ENCODE peak calls at places on chromosome 18, in six cellular contexts. One of them, this sample, is unnamed.

GRCh38 chr18:65754121-65754520 is 3.3 kb downstream of the CDH7 start:
- DNase-seq in HepG2: no peak
- DNase-seq in SK-N-SH: no peak
- DNase-seq in HCT116: no peak
- DNase-seq in GM12878: no peak
- DNase-seq in K562: no peak
- DNase-seq in this sample: no peak

GRCh38 chr18:59008302-59008974 is 131.2 kb upstream of the SEC11C start:
- DNase-seq in SK-N-SH: no peak
- DNase-seq in HCT116: peak
- DNase-seq in GM12878: no peak
- DNase-seq in HepG2: no peak
- DNase-seq in K562: no peak
- DNase-seq in this sample: no peak

GRCh38 chr18:77005651-77006195 is 126.9 kb downstream of the MBP start:
- DNase-seq in GM12878: no peak
- DNase-seq in SK-N-SH: no peak
- DNase-seq in HCT116: no peak
- DNase-seq in K562: no peak
- DNase-seq in HepG2: no peak
- DNase-seq in this sample: no peak

GRCh38 chr18:74225193-74225840 is 66.4 kb downstream of the CYB5A start:
- DNase-seq in HepG2: peak
- DNase-seq in SK-N-SH: peak
- DNase-seq in HCT116: no peak
- DNase-seq in GM12878: no peak
- DNase-seq in K562: peak
- DNase-seq in this sample: no peak

GRCh38 chr18:54388203-54389142 is 30.8 kb downstream of the C18orf54 start:
- DNase-seq in GM12878: peak
- DNase-seq in K562: peak
- DNase-seq in SK-N-SH: no peak
- DNase-seq in HCT116: peak
- DNase-seq in HepG2: peak
- DNase-seq in this sample: peak

GRCh38 chr18:79559121-79559835 is 120.3 kb upstream of the CTDP1 start:
- DNase-seq in K562: no peak
- DNase-seq in SK-N-SH: no peak
- DNase-seq in HCT116: no peak
- DNase-seq in HepG2: no peak
- DNase-seq in GM12878: no peak
- DNase-seq in this sample: no peak

GRCh38 chr18:3493501-3494244 is 43.7 kb downstream of the TGIF1 start:
- DNase-seq in K562: no peak
- DNase-seq in HCT116: no peak
- DNase-seq in HepG2: no peak
- DNase-seq in GM12878: no peak
- DNase-seq in SK-N-SH: peak
- DNase-seq in this sample: peak

GRCh38 chr18:25646971-25647370 is 295.0 kb upstream of the ZNF521 start:
- DNase-seq in GM12878: no peak
- DNase-seq in HCT116: no peak
- DNase-seq in HepG2: no peak
- DNase-seq in SK-N-SH: no peak
- DNase-seq in K562: no peak
- DNase-seq in this sample: no peak

GRCh38 chr18:74215863-74216262 is 67.5 kb downstream of the TIMM21 start:
- DNase-seq in SK-N-SH: no peak
- DNase-seq in K562: no peak
- DNase-seq in HepG2: no peak
- DNase-seq in GM12878: no peak
- DNase-seq in HCT116: no peak
- DNase-seq in this sample: no peak

GRCh38 chr18:9058426-9058825 is 44.1 kb upstream of the NDUFV2 start:
- DNase-seq in HepG2: no peak
- DNase-seq in SK-N-SH: peak
- DNase-seq in HCT116: no peak
- DNase-seq in GM12878: no peak
- DNase-seq in K562: no peak
- DNase-seq in this sample: no peak

GRCh38 chr18:8175486-8176061 is 433.7 kb upstream of the RAB12 start:
- DNase-seq in HepG2: no peak
- DNase-seq in GM12878: no peak
- DNase-seq in K562: no peak
- DNase-seq in HCT116: no peak
- DNase-seq in SK-N-SH: no peak
- DNase-seq in this sample: no peak

GRCh38 chr18:31102020-31102684 is at the start of gene DSC2:
- DNase-seq in HepG2: peak
- DNase-seq in K562: peak
- DNase-seq in GM12878: no peak
- DNase-seq in SK-N-SH: peak
- DNase-seq in HCT116: no peak
- DNase-seq in this sample: peak

GRCh38 chr18:61738042-61738441 is 154.8 kb downstream of the RNF152 start:
- DNase-seq in SK-N-SH: no peak
- DNase-seq in HepG2: no peak
- DNase-seq in K562: no peak
- DNase-seq in HCT116: no peak
- DNase-seq in GM12878: no peak
- DNase-seq in this sample: no peak

GRCh38 chr18:48124857-48125626 is 194.6 kb upstream of the SMAD2 start:
- DNase-seq in HepG2: no peak
- DNase-seq in HCT116: no peak
- DNase-seq in GM12878: peak
- DNase-seq in SK-N-SH: no peak
- DNase-seq in K562: no peak
- DNase-seq in this sample: no peak
- TF ChIP-seq JUND in HepG2: no peak
- TF ChIP-seq JUND in HCT116: no peak
- TF ChIP-seq JUND in GM12878: no peak
- TF ChIP-seq JUND in SK-N-SH: no peak
- TF ChIP-seq JUND in K562: no peak
- TF ChIP-seq JUND in this sample: no peak

GRCh38 chr18:78174737-78175136 is 804.9 kb upstream of the SALL3 start:
- DNase-seq in SK-N-SH: no peak
- DNase-seq in HCT116: no peak
- DNase-seq in GM12878: no peak
- DNase-seq in HepG2: no peak
- DNase-seq in K562: no peak
- DNase-seq in this sample: no peak

GRCh38 chr18:78168526-78168925 is 811.1 kb upstream of the SALL3 start:
- DNase-seq in HepG2: no peak
- DNase-seq in SK-N-SH: no peak
- DNase-seq in K562: no peak
- DNase-seq in GM12878: no peak
- DNase-seq in HCT116: no peak
- DNase-seq in this sample: no peak

GRCh38 chr18:78169487-78169886 is 810.1 kb upstream of the SALL3 start:
- DNase-seq in HepG2: no peak
- DNase-seq in K562: no peak
- DNase-seq in SK-N-SH: no peak
- DNase-seq in HCT116: no peak
- DNase-seq in GM12878: no peak
- DNase-seq in this sample: no peak

GRCh38 chr18:78171954-78172353 is 807.7 kb upstream of the SALL3 start:
- DNase-seq in HCT116: no peak
- DNase-seq in SK-N-SH: no peak
- DNase-seq in K562: no peak
- DNase-seq in HepG2: no peak
- DNase-seq in GM12878: no peak
- DNase-seq in this sample: no peak
- TF ChIP-seq JUND in HCT116: no peak
- TF ChIP-seq JUND in SK-N-SH: no peak
- TF ChIP-seq JUND in K562: no peak
- TF ChIP-seq JUND in HepG2: no peak
- TF ChIP-seq JUND in GM12878: no peak
- TF ChIP-seq JUND in this sample: no peak

GRCh38 chr18:5574843-5575242 is 31.0 kb upstream of the EPB41L3 start:
- DNase-seq in HCT116: no peak
- DNase-seq in HepG2: no peak
- DNase-seq in GM12878: no peak
- DNase-seq in K562: no peak
- DNase-seq in SK-N-SH: no peak
- DNase-seq in this sample: no peak
- TF ChIP-seq JUND in HCT116: no peak
- TF ChIP-seq JUND in HepG2: no peak
- TF ChIP-seq JUND in GM12878: no peak
- TF ChIP-seq JUND in K562: no peak
- TF ChIP-seq JUND in SK-N-SH: no peak
- TF ChIP-seq JUND in this sample: no peak

GRCh38 chr18:6561893-6562292 is 147.2 kb upstream of the L3MBTL4 start:
- DNase-seq in HCT116: no peak
- DNase-seq in K562: no peak
- DNase-seq in SK-N-SH: no peak
- DNase-seq in GM12878: no peak
- DNase-seq in HepG2: no peak
- DNase-seq in this sample: peak

GRCh38 chr18:6561029-6561861 is 146.5 kb upstream of the L3MBTL4 start:
- DNase-seq in HepG2: no peak
- DNase-seq in GM12878: no peak
- DNase-seq in SK-N-SH: no peak
- DNase-seq in HCT116: no peak
- DNase-seq in K562: no peak
- DNase-seq in this sample: no peak

GRCh38 chr18:6558770-6559169 is 144.1 kb upstream of the L3MBTL4 start:
- DNase-seq in GM12878: no peak
- DNase-seq in HCT116: no peak
- DNase-seq in HepG2: no peak
- DNase-seq in K562: no peak
- DNase-seq in SK-N-SH: no peak
- DNase-seq in this sample: no peak

GRCh38 chr18:6557052-6557451 is 142.3 kb upstream of the L3MBTL4 start:
- DNase-seq in HCT116: no peak
- DNase-seq in K562: no peak
- DNase-seq in SK-N-SH: peak
- DNase-seq in GM12878: no peak
- DNase-seq in HepG2: no peak
- DNase-seq in this sample: no peak

DNA sequence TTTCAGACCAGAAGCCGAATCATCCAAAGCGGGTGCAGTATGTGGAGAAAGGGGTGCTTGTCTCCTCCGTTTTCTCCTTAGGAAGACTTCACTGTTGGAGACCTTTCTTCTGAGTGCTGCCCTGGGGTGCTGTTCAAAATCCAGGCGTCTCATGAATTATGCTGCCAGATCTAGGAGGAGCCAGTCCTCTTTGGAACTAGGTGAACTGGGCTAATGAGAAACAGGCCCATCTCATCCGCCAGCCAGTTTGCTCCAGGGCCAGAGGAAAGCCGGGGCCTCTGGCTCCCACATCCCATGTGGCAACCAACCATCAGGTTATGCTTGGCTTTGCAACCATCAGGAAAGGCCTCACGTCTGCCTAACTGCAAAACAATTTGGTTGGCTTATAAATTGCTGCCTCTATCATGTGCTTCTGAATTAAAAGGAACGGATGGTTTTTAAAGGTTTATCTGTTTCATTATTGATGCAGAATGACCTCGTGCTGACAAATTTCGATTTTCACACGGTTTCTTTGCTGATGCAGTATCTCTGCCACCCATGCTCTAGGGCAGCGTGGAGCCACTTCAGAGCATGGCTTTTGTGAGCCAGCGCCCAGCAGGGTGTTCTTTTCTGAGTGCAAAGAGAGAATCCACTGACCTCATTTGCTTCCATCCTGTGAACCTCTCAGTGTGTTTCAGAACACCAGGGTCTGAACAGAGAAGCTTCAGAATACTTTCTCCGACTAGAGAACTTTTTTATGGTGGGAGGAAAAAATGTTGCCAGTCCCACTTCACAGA is 142.9 kb upstream of the L3MBTL4 start:
- DNase-seq in HCT116: no peak
- DNase-seq in GM12878: no peak
- DNase-seq in HepG2: no peak
- DNase-seq in K562: no peak
- DNase-seq in SK-N-SH: peak
- DNase-seq in this sample: no peak
- TF ChIP-seq JUND in HCT116: no peak
- TF ChIP-seq JUND in GM12878: no peak
- TF ChIP-seq JUND in HepG2: no peak
- TF ChIP-seq JUND in K562: no peak
- TF ChIP-seq JUND in SK-N-SH: no peak
- TF ChIP-seq JUND in this sample: no peak

DNA sequence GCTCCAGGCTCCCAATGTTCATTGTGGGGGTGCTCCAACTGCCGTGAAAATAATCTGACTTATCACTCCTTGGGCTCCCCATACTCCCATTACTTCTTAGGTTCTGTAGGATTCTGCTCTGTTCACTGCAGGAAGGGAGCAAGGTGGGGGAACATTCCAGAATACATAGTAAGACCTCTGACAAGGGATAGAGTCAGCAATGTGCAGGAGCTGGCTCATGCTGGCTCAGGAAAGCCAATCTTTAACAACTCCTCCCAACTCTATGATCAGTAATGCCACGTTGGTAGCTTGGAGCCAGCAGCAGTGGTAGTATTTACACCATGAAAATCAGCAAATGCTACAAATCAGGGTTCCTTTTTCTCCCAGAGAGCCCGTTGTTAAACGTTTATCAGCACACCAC is 44.4 kb downstream of the FECH start:
- DNase-seq in HepG2: no peak
- DNase-seq in K562: no peak
- DNase-seq in SK-N-SH: no peak
- DNase-seq in GM12878: no peak
- DNase-seq in HCT116: no peak
- DNase-seq in this sample: no peak
- TF ChIP-seq JUND in HepG2: no peak
- TF ChIP-seq JUND in K562: no peak
- TF ChIP-seq JUND in SK-N-SH: no peak
- TF ChIP-seq JUND in GM12878: no peak
- TF ChIP-seq JUND in HCT116: no peak
- TF ChIP-seq JUND in this sample: no peak

This sample was measured in T47D.